ENCODE peak calls at places on chromosomes 6 and 20, in seven cellular contexts. One of them, this sample, is unnamed.

GRCh38 chr20:44074252-44075151 is 112.5 kb downstream of the JPH2 start:
- DNase-seq in ACHN: no peak
- DNase-seq in NCI-H1105 treated with DMSO at 0.1 percent for 48 hours: peak
- DNase-seq in SK-N-DZ: peak
- DNase-seq in Peyer's patch: no peak
- DNase-seq in neural progenitor cell: no peak
- DNase-seq in mucosa of descending colon: no peak
- DNase-seq in this sample: no peak

GRCh38 chr6:8084586-8084985 is 17.8 kb downstream of the EEF1E1 start:
- DNase-seq in ACHN: peak
- DNase-seq in NCI-H1105 treated with DMSO at 0.1 percent for 48 hours: no peak
- DNase-seq in SK-N-DZ: no peak
- DNase-seq in Peyer's patch: no peak
- DNase-seq in neural progenitor cell: no peak
- DNase-seq in mucosa of descending colon: no peak
- DNase-seq in this sample: no peak

GRCh38 chr20:13340088-13340487 is 119.0 kb downstream of the ISM1 start:
- DNase-seq in ACHN: no peak
- DNase-seq in NCI-H1105 treated with DMSO at 0.1 percent for 48 hours: no peak
- DNase-seq in SK-N-DZ: no peak
- DNase-seq in Peyer's patch: no peak
- DNase-seq in neural progenitor cell: no peak
- DNase-seq in mucosa of descending colon: no peak
- DNase-seq in this sample: no peak

GRCh38 chr6:49634080-49634810 is 2.4 kb downstream of the RHAG start:
- DNase-seq in ACHN: no peak
- DNase-seq in NCI-H1105 treated with DMSO at 0.1 percent for 48 hours: no peak
- DNase-seq in SK-N-DZ: no peak
- DNase-seq in Peyer's patch: no peak
- DNase-seq in neural progenitor cell: no peak
- DNase-seq in mucosa of descending colon: no peak
- DNase-seq in this sample: no peak

GRCh38 chr6:1348675-1349074 is 36.8 kb downstream of the FOXQ1 start:
- DNase-seq in ACHN: no peak
- DNase-seq in NCI-H1105 treated with DMSO at 0.1 percent for 48 hours: no peak
- DNase-seq in SK-N-DZ: no peak
- DNase-seq in Peyer's patch: no peak
- DNase-seq in neural progenitor cell: peak
- DNase-seq in mucosa of descending colon: no peak
- DNase-seq in this sample: no peak

GRCh38 chr20:4766631-4767030 is 44.9 kb downstream of the PRND start:
- DNase-seq in ACHN: no peak
- DNase-seq in NCI-H1105 treated with DMSO at 0.1 percent for 48 hours: no peak
- DNase-seq in SK-N-DZ: no peak
- DNase-seq in Peyer's patch: no peak
- DNase-seq in neural progenitor cell: no peak
- DNase-seq in mucosa of descending colon: no peak
- DNase-seq in this sample: peak

GRCh38 chr6:131368077-131368911 is 204.7 kb upstream of the ARG1 start:
- DNase-seq in ACHN: no peak
- DNase-seq in NCI-H1105 treated with DMSO at 0.1 percent for 48 hours: no peak
- DNase-seq in SK-N-DZ: no peak
- DNase-seq in Peyer's patch: no peak
- DNase-seq in neural progenitor cell: peak
- DNase-seq in mucosa of descending colon: peak
- DNase-seq in this sample: peak

GRCh38 chr20:4099905-4100675 is 84.7 kb upstream of the RNF24 start:
- DNase-seq in ACHN: no peak
- DNase-seq in NCI-H1105 treated with DMSO at 0.1 percent for 48 hours: no peak
- DNase-seq in SK-N-DZ: no peak
- DNase-seq in Peyer's patch: no peak
- DNase-seq in neural progenitor cell: no peak
- DNase-seq in mucosa of descending colon: no peak
- DNase-seq in this sample: no peak

GRCh38 chr6:148516116-148517016 is 173.7 kb downstream of the SASH1 start:
- DNase-seq in ACHN: no peak
- DNase-seq in NCI-H1105 treated with DMSO at 0.1 percent for 48 hours: no peak
- DNase-seq in SK-N-DZ: no peak
- DNase-seq in Peyer's patch: no peak
- DNase-seq in neural progenitor cell: no peak
- DNase-seq in mucosa of descending colon: no peak
- DNase-seq in this sample: no peak

GRCh38 chr6:38150681-38151296 is 331.3 kb downstream of the ZFAND3 start:
- DNase-seq in ACHN: no peak
- DNase-seq in NCI-H1105 treated with DMSO at 0.1 percent for 48 hours: no peak
- DNase-seq in SK-N-DZ: no peak
- DNase-seq in Peyer's patch: no peak
- DNase-seq in neural progenitor cell: no peak
- DNase-seq in mucosa of descending colon: no peak
- DNase-seq in this sample: no peak

GRCh38 chr6:142867988-142868818 is 76.8 kb downstream of the HIVEP2 start:
- DNase-seq in ACHN: no peak
- DNase-seq in NCI-H1105 treated with DMSO at 0.1 percent for 48 hours: no peak
- DNase-seq in SK-N-DZ: no peak
- DNase-seq in Peyer's patch: no peak
- DNase-seq in neural progenitor cell: no peak
- DNase-seq in mucosa of descending colon: no peak
- DNase-seq in this sample: no peak

GRCh38 chr20:33009214-33010132 is 2.0 kb downstream of the BPIFB2 start:
- DNase-seq in ACHN: no peak
- DNase-seq in NCI-H1105 treated with DMSO at 0.1 percent for 48 hours: no peak
- DNase-seq in SK-N-DZ: no peak
- DNase-seq in Peyer's patch: peak
- DNase-seq in neural progenitor cell: no peak
- DNase-seq in mucosa of descending colon: no peak
- DNase-seq in this sample: no peak

GRCh38 chr6:139982652-139983051 is 608.2 kb upstream of the CITED2 start:
- DNase-seq in ACHN: peak
- DNase-seq in NCI-H1105 treated with DMSO at 0.1 percent for 48 hours: no peak
- DNase-seq in SK-N-DZ: peak
- DNase-seq in Peyer's patch: no peak
- DNase-seq in neural progenitor cell: peak
- DNase-seq in mucosa of descending colon: no peak
- DNase-seq in this sample: no peak

GRCh38 chr6:715709-716450 is 22.9 kb upstream of the EXOC2 start:
- DNase-seq in ACHN: no peak
- DNase-seq in NCI-H1105 treated with DMSO at 0.1 percent for 48 hours: no peak
- DNase-seq in SK-N-DZ: no peak
- DNase-seq in Peyer's patch: no peak
- DNase-seq in neural progenitor cell: no peak
- DNase-seq in mucosa of descending colon: no peak
- DNase-seq in this sample: no peak

GRCh38 chr6:168188974-168189678 is 110.1 kb upstream of the FRMD1 start:
- DNase-seq in ACHN: no peak
- DNase-seq in NCI-H1105 treated with DMSO at 0.1 percent for 48 hours: no peak
- DNase-seq in SK-N-DZ: no peak
- DNase-seq in Peyer's patch: peak
- DNase-seq in neural progenitor cell: no peak
- DNase-seq in mucosa of descending colon: no peak
- DNase-seq in this sample: no peak

GRCh38 chr20:50783903-50784302 is 11.0 kb upstream of the BCAS4 start:
- DNase-seq in ACHN: no peak
- DNase-seq in NCI-H1105 treated with DMSO at 0.1 percent for 48 hours: no peak
- DNase-seq in SK-N-DZ: no peak
- DNase-seq in Peyer's patch: no peak
- DNase-seq in neural progenitor cell: no peak
- DNase-seq in mucosa of descending colon: no peak
- DNase-seq in this sample: no peak

GRCh38 chr6:113511100-113511499 is 346.0 kb upstream of the MARCKS start:
- DNase-seq in ACHN: no peak
- DNase-seq in NCI-H1105 treated with DMSO at 0.1 percent for 48 hours: no peak
- DNase-seq in SK-N-DZ: no peak
- DNase-seq in Peyer's patch: no peak
- DNase-seq in neural progenitor cell: no peak
- DNase-seq in mucosa of descending colon: no peak
- DNase-seq in this sample: no peak

GRCh38 chr6:128696651-128697391 is 176.4 kb upstream of the PTPRK start:
- DNase-seq in ACHN: peak
- DNase-seq in NCI-H1105 treated with DMSO at 0.1 percent for 48 hours: no peak
- DNase-seq in SK-N-DZ: peak
- DNase-seq in Peyer's patch: no peak
- DNase-seq in neural progenitor cell: no peak
- DNase-seq in mucosa of descending colon: no peak
- DNase-seq in this sample: no peak

GRCh38 chr6:23002044-23002619 is 432.8 kb downstream of the HDGFL1 start:
- DNase-seq in ACHN: no peak
- DNase-seq in NCI-H1105 treated with DMSO at 0.1 percent for 48 hours: no peak
- DNase-seq in SK-N-DZ: no peak
- DNase-seq in Peyer's patch: no peak
- DNase-seq in neural progenitor cell: no peak
- DNase-seq in mucosa of descending colon: no peak
- DNase-seq in this sample: no peak

GRCh38 chr6:31386099-31386498 is 17.3 kb upstream of the MICA start:
- DNase-seq in ACHN: no peak
- DNase-seq in NCI-H1105 treated with DMSO at 0.1 percent for 48 hours: no peak
- DNase-seq in SK-N-DZ: no peak
- DNase-seq in Peyer's patch: no peak
- DNase-seq in neural progenitor cell: no peak
- DNase-seq in mucosa of descending colon: no peak
- DNase-seq in this sample: no peak

GRCh38 chr6:26273673-26274595 is 91.1 kb upstream of the BTN3A2 start:
- DNase-seq in ACHN: peak
- DNase-seq in NCI-H1105 treated with DMSO at 0.1 percent for 48 hours: peak
- DNase-seq in SK-N-DZ: no peak
- DNase-seq in Peyer's patch: no peak
- DNase-seq in neural progenitor cell: no peak
- DNase-seq in mucosa of descending colon: no peak
- DNase-seq in this sample: peak

GRCh38 chr6:143536461-143536865 is 24.9 kb upstream of the FUCA2 start:
- DNase-seq in ACHN: peak
- DNase-seq in NCI-H1105 treated with DMSO at 0.1 percent for 48 hours: peak
- DNase-seq in SK-N-DZ: peak
- DNase-seq in Peyer's patch: no peak
- DNase-seq in neural progenitor cell: no peak
- DNase-seq in mucosa of descending colon: peak
- DNase-seq in this sample: peak

GRCh38 chr6:36340341-36340670 is 3.6 kb upstream of the BNIP5 start:
- DNase-seq in ACHN: no peak
- DNase-seq in NCI-H1105 treated with DMSO at 0.1 percent for 48 hours: no peak
- DNase-seq in SK-N-DZ: no peak
- DNase-seq in Peyer's patch: no peak
- DNase-seq in neural progenitor cell: no peak
- DNase-seq in mucosa of descending colon: no peak
- DNase-seq in this sample: no peak

This sample was measured in KBM-7.